ENCODE peak calls at places on chromosomes 4 and X, in nine cellular contexts. One of them, this sample, is unnamed.

GRCh38 chr4:152735302-152735917 is 44.1 kb downstream of the TIGD4 start:
- DNase-seq in activated CD8-positive, alpha-beta memory T cell treated with anti-CD3 and anti-CD28 coated beads, Interleukin-2, amount 50 U/mL, for 48 hours: no peak
- DNase-seq in brain microvascular endothelial cell: no peak
- DNase-seq in AG09319: no peak
- DNase-seq in stimulated activated naive B cell treated with anti-CD40 and anti-IgM and Interleukin-4, amounts not matched to agents 10 μg/mL and 1 μg/mL and 100 μg/mL, for 72 hours: no peak
- DNase-seq in A172: peak
- DNase-seq in CD4-positive, alpha-beta memory T cell: no peak
- DNase-seq in GM12865: peak
- DNase-seq in stimulated activated CD8-positive, alpha-beta memory T cell treated with anti-CD3 and anti-CD28 coated beads, Interleukin-2, amount 100 ng/mL, for 48 hours: no peak
- DNase-seq in this sample: no peak

GRCh38 chr4:1400191-1400805 is 5.9 kb downstream of the NKX1-1 start:
- DNase-seq in activated CD8-positive, alpha-beta memory T cell treated with anti-CD3 and anti-CD28 coated beads, Interleukin-2, amount 50 U/mL, for 48 hours: peak
- DNase-seq in brain microvascular endothelial cell: no peak
- DNase-seq in AG09319: no peak
- DNase-seq in stimulated activated naive B cell treated with anti-CD40 and anti-IgM and Interleukin-4, amounts not matched to agents 10 μg/mL and 1 μg/mL and 100 μg/mL, for 72 hours: no peak
- DNase-seq in A172: no peak
- DNase-seq in CD4-positive, alpha-beta memory T cell: no peak
- DNase-seq in GM12865: no peak
- DNase-seq in stimulated activated CD8-positive, alpha-beta memory T cell treated with anti-CD3 and anti-CD28 coated beads, Interleukin-2, amount 100 ng/mL, for 48 hours: no peak
- DNase-seq in this sample: no peak

GRCh38 chrX:78997870-78998558 is 52.8 kb downstream of the P2RY10 start:
- DNase-seq in activated CD8-positive, alpha-beta memory T cell treated with anti-CD3 and anti-CD28 coated beads, Interleukin-2, amount 50 U/mL, for 48 hours: peak
- DNase-seq in brain microvascular endothelial cell: no peak
- DNase-seq in AG09319: no peak
- DNase-seq in stimulated activated naive B cell treated with anti-CD40 and anti-IgM and Interleukin-4, amounts not matched to agents 10 μg/mL and 1 μg/mL and 100 μg/mL, for 72 hours: no peak
- DNase-seq in A172: no peak
- DNase-seq in CD4-positive, alpha-beta memory T cell: peak
- DNase-seq in GM12865: peak
- DNase-seq in stimulated activated CD8-positive, alpha-beta memory T cell treated with anti-CD3 and anti-CD28 coated beads, Interleukin-2, amount 100 ng/mL, for 48 hours: no peak
- DNase-seq in this sample: no peak

GRCh38 chr4:152529880-152530279 is 6.0 kb downstream of the FBXW7 start:
- DNase-seq in activated CD8-positive, alpha-beta memory T cell treated with anti-CD3 and anti-CD28 coated beads, Interleukin-2, amount 50 U/mL, for 48 hours: no peak
- DNase-seq in brain microvascular endothelial cell: no peak
- DNase-seq in AG09319: no peak
- DNase-seq in stimulated activated naive B cell treated with anti-CD40 and anti-IgM and Interleukin-4, amounts not matched to agents 10 μg/mL and 1 μg/mL and 100 μg/mL, for 72 hours: no peak
- DNase-seq in A172: no peak
- DNase-seq in CD4-positive, alpha-beta memory T cell: no peak
- DNase-seq in GM12865: no peak
- DNase-seq in stimulated activated CD8-positive, alpha-beta memory T cell treated with anti-CD3 and anti-CD28 coated beads, Interleukin-2, amount 100 ng/mL, for 48 hours: no peak
- DNase-seq in this sample: no peak

GRCh38 chr4:152990471-152991131 is 54.5 kb downstream of the FHDC1 start:
- DNase-seq in activated CD8-positive, alpha-beta memory T cell treated with anti-CD3 and anti-CD28 coated beads, Interleukin-2, amount 50 U/mL, for 48 hours: no peak
- DNase-seq in brain microvascular endothelial cell: no peak
- DNase-seq in AG09319: no peak
- DNase-seq in stimulated activated naive B cell treated with anti-CD40 and anti-IgM and Interleukin-4, amounts not matched to agents 10 μg/mL and 1 μg/mL and 100 μg/mL, for 72 hours: no peak
- DNase-seq in A172: no peak
- DNase-seq in CD4-positive, alpha-beta memory T cell: no peak
- DNase-seq in GM12865: no peak
- DNase-seq in stimulated activated CD8-positive, alpha-beta memory T cell treated with anti-CD3 and anti-CD28 coated beads, Interleukin-2, amount 100 ng/mL, for 48 hours: no peak
- DNase-seq in this sample: no peak

GRCh38 chr4:16530688-16531635 is 304.7 kb upstream of the TAPT1 start:
- DNase-seq in activated CD8-positive, alpha-beta memory T cell treated with anti-CD3 and anti-CD28 coated beads, Interleukin-2, amount 50 U/mL, for 48 hours: no peak
- DNase-seq in brain microvascular endothelial cell: peak
- DNase-seq in AG09319: no peak
- DNase-seq in stimulated activated naive B cell treated with anti-CD40 and anti-IgM and Interleukin-4, amounts not matched to agents 10 μg/mL and 1 μg/mL and 100 μg/mL, for 72 hours: no peak
- DNase-seq in A172: no peak
- DNase-seq in CD4-positive, alpha-beta memory T cell: no peak
- DNase-seq in GM12865: no peak
- DNase-seq in stimulated activated CD8-positive, alpha-beta memory T cell treated with anti-CD3 and anti-CD28 coated beads, Interleukin-2, amount 100 ng/mL, for 48 hours: no peak
- DNase-seq in this sample: no peak

GRCh38 chr4:168507178-168507577 is 10.3 kb downstream of the PALLD start:
- DNase-seq in activated CD8-positive, alpha-beta memory T cell treated with anti-CD3 and anti-CD28 coated beads, Interleukin-2, amount 50 U/mL, for 48 hours: no peak
- DNase-seq in brain microvascular endothelial cell: no peak
- DNase-seq in AG09319: no peak
- DNase-seq in stimulated activated naive B cell treated with anti-CD40 and anti-IgM and Interleukin-4, amounts not matched to agents 10 μg/mL and 1 μg/mL and 100 μg/mL, for 72 hours: no peak
- DNase-seq in A172: no peak
- DNase-seq in CD4-positive, alpha-beta memory T cell: no peak
- DNase-seq in GM12865: no peak
- DNase-seq in stimulated activated CD8-positive, alpha-beta memory T cell treated with anti-CD3 and anti-CD28 coated beads, Interleukin-2, amount 100 ng/mL, for 48 hours: no peak
- DNase-seq in this sample: no peak

GRCh38 chr4:4840351-4840750 is 19.1 kb upstream of the MSX1 start:
- DNase-seq in activated CD8-positive, alpha-beta memory T cell treated with anti-CD3 and anti-CD28 coated beads, Interleukin-2, amount 50 U/mL, for 48 hours: no peak
- DNase-seq in brain microvascular endothelial cell: no peak
- DNase-seq in AG09319: no peak
- DNase-seq in stimulated activated naive B cell treated with anti-CD40 and anti-IgM and Interleukin-4, amounts not matched to agents 10 μg/mL and 1 μg/mL and 100 μg/mL, for 72 hours: no peak
- DNase-seq in A172: no peak
- DNase-seq in CD4-positive, alpha-beta memory T cell: no peak
- DNase-seq in GM12865: no peak
- DNase-seq in stimulated activated CD8-positive, alpha-beta memory T cell treated with anti-CD3 and anti-CD28 coated beads, Interleukin-2, amount 100 ng/mL, for 48 hours: no peak
- DNase-seq in this sample: no peak

GRCh38 chr4:181896609-181897008 is 346.6 kb upstream of the TENM3 start:
- DNase-seq in activated CD8-positive, alpha-beta memory T cell treated with anti-CD3 and anti-CD28 coated beads, Interleukin-2, amount 50 U/mL, for 48 hours: no peak
- DNase-seq in brain microvascular endothelial cell: no peak
- DNase-seq in AG09319: no peak
- DNase-seq in stimulated activated naive B cell treated with anti-CD40 and anti-IgM and Interleukin-4, amounts not matched to agents 10 μg/mL and 1 μg/mL and 100 μg/mL, for 72 hours: no peak
- DNase-seq in A172: no peak
- DNase-seq in CD4-positive, alpha-beta memory T cell: no peak
- DNase-seq in GM12865: no peak
- DNase-seq in stimulated activated CD8-positive, alpha-beta memory T cell treated with anti-CD3 and anti-CD28 coated beads, Interleukin-2, amount 100 ng/mL, for 48 hours: no peak
- DNase-seq in this sample: no peak

GRCh38 chrX:87873988-87874500 is 356.4 kb downstream of the KLHL4 start:
- DNase-seq in activated CD8-positive, alpha-beta memory T cell treated with anti-CD3 and anti-CD28 coated beads, Interleukin-2, amount 50 U/mL, for 48 hours: no peak
- DNase-seq in brain microvascular endothelial cell: no peak
- DNase-seq in AG09319: no peak
- DNase-seq in stimulated activated naive B cell treated with anti-CD40 and anti-IgM and Interleukin-4, amounts not matched to agents 10 μg/mL and 1 μg/mL and 100 μg/mL, for 72 hours: no peak
- DNase-seq in A172: no peak
- DNase-seq in CD4-positive, alpha-beta memory T cell: no peak
- DNase-seq in GM12865: no peak
- DNase-seq in stimulated activated CD8-positive, alpha-beta memory T cell treated with anti-CD3 and anti-CD28 coated beads, Interleukin-2, amount 100 ng/mL, for 48 hours: no peak
- DNase-seq in this sample: no peak

GRCh38 chr4:123599920-123600394 is 203.4 kb downstream of the SPRY1 start:
- DNase-seq in activated CD8-positive, alpha-beta memory T cell treated with anti-CD3 and anti-CD28 coated beads, Interleukin-2, amount 50 U/mL, for 48 hours: peak
- DNase-seq in brain microvascular endothelial cell: peak
- DNase-seq in AG09319: no peak
- DNase-seq in stimulated activated naive B cell treated with anti-CD40 and anti-IgM and Interleukin-4, amounts not matched to agents 10 μg/mL and 1 μg/mL and 100 μg/mL, for 72 hours: peak
- DNase-seq in A172: peak
- DNase-seq in CD4-positive, alpha-beta memory T cell: peak
- DNase-seq in GM12865: peak
- DNase-seq in stimulated activated CD8-positive, alpha-beta memory T cell treated with anti-CD3 and anti-CD28 coated beads, Interleukin-2, amount 100 ng/mL, for 48 hours: no peak
- DNase-seq in this sample: peak

GRCh38 chrX:23779025-23779424 is 3.9 kb upstream of the SAT1 start:
- DNase-seq in activated CD8-positive, alpha-beta memory T cell treated with anti-CD3 and anti-CD28 coated beads, Interleukin-2, amount 50 U/mL, for 48 hours: no peak
- DNase-seq in brain microvascular endothelial cell: peak
- DNase-seq in AG09319: no peak
- DNase-seq in stimulated activated naive B cell treated with anti-CD40 and anti-IgM and Interleukin-4, amounts not matched to agents 10 μg/mL and 1 μg/mL and 100 μg/mL, for 72 hours: no peak
- DNase-seq in A172: peak
- DNase-seq in CD4-positive, alpha-beta memory T cell: no peak
- DNase-seq in GM12865: no peak
- DNase-seq in stimulated activated CD8-positive, alpha-beta memory T cell treated with anti-CD3 and anti-CD28 coated beads, Interleukin-2, amount 100 ng/mL, for 48 hours: no peak
- DNase-seq in this sample: no peak

GRCh38 chrX:48600226-48600625 is 2.9 kb downstream of the WDR13 start:
- DNase-seq in activated CD8-positive, alpha-beta memory T cell treated with anti-CD3 and anti-CD28 coated beads, Interleukin-2, amount 50 U/mL, for 48 hours: no peak
- DNase-seq in brain microvascular endothelial cell: no peak
- DNase-seq in AG09319: no peak
- DNase-seq in stimulated activated naive B cell treated with anti-CD40 and anti-IgM and Interleukin-4, amounts not matched to agents 10 μg/mL and 1 μg/mL and 100 μg/mL, for 72 hours: no peak
- DNase-seq in A172: no peak
- DNase-seq in CD4-positive, alpha-beta memory T cell: no peak
- DNase-seq in GM12865: no peak
- DNase-seq in stimulated activated CD8-positive, alpha-beta memory T cell treated with anti-CD3 and anti-CD28 coated beads, Interleukin-2, amount 100 ng/mL, for 48 hours: no peak
- DNase-seq in this sample: no peak

GRCh38 chr4:122914938-122915337 is 7.5 kb downstream of the NUDT6 start:
- DNase-seq in activated CD8-positive, alpha-beta memory T cell treated with anti-CD3 and anti-CD28 coated beads, Interleukin-2, amount 50 U/mL, for 48 hours: no peak
- DNase-seq in brain microvascular endothelial cell: peak
- DNase-seq in AG09319: no peak
- DNase-seq in stimulated activated naive B cell treated with anti-CD40 and anti-IgM and Interleukin-4, amounts not matched to agents 10 μg/mL and 1 μg/mL and 100 μg/mL, for 72 hours: no peak
- DNase-seq in A172: no peak
- DNase-seq in CD4-positive, alpha-beta memory T cell: no peak
- DNase-seq in GM12865: no peak
- DNase-seq in stimulated activated CD8-positive, alpha-beta memory T cell treated with anti-CD3 and anti-CD28 coated beads, Interleukin-2, amount 100 ng/mL, for 48 hours: no peak
- DNase-seq in this sample: no peak